ENCODE peak calls at places on chromosomes 11 and 22, in eight cellular contexts. J is H54, A is IMR-90, G is uterus, B is lower leg skin, P is heart left ventricle, E is breast epithelium, R is H1. W is an unnamed sample.

GRCh38 chr11:110432713-110433392 is 3.1 kb downstream of the FDX1 start:
- DNase-seq in J (no peak), A (peak), G (no peak), B (no peak), P (no peak), E (no peak), R (no peak), W (no peak)

GRCh38 chr11:27700351-27701261 is at the start of gene BDNF:
- DNase-seq in J (peak), A (peak), G (no peak), B (no peak), P (no peak), E (no peak), R (no peak), W (no peak)

GRCh38 chr11:57529012-57529411 is 1.5 kb downstream of the TIMM10 start:
- DNase-seq in J (no peak), A (no peak), G (no peak), B (no peak), P (no peak), E (no peak), R (no peak), W (no peak)

GRCh38 chr11:121237686-121238658 is 54.6 kb upstream of the SC5D start:
- DNase-seq in J (no peak), A (peak), G (peak), B (no peak), P (no peak), E (no peak), R (no peak), W (no peak)

GRCh38 chr22:42934338-42934737 is 77.3 kb upstream of the ARFGAP3 start:
- DNase-seq in J (no peak), A (no peak), G (no peak), B (no peak), P (no peak), E (no peak), R (no peak), W (no peak)

GRCh38 chr11:34416088-34416487 is 22.6 kb upstream of the CAT start:
- DNase-seq in J (no peak), A (no peak), G (no peak), B (no peak), P (no peak), E (no peak), R (no peak), W (no peak)

GRCh38 chr11:80899381-80899780 is 1458.6 kb upstream of the TENM4 start:
- DNase-seq in J (no peak), A (no peak), G (no peak), B (no peak), P (no peak), E (no peak), R (no peak), W (peak)

GRCh38 chr11:63985812-63986155 is 454 bp upstream of the OTUB1 start:
- DNase-seq in J (no peak), A (no peak), G (no peak), B (no peak), P (no peak), E (no peak), R (no peak), W (peak)

GRCh38 chr11:15157181-15157580 is 42.5 kb downstream of the INSC start:
- DNase-seq in J (no peak), A (peak), G (no peak), B (no peak), P (no peak), E (no peak), R (no peak), W (no peak)

GRCh38 chr22:37175414-37176144 is 12.5 kb downstream of the C1QTNF6 start:
- DNase-seq in J (no peak), A (no peak), G (peak), B (no peak), P (peak), E (no peak), R (no peak), W (no peak)

GRCh38 chr11:60170566-60170965 is 12.3 kb downstream of the MS4A6A start:
- DNase-seq in J (no peak), A (no peak), G (no peak), B (no peak), P (no peak), E (no peak), R (no peak), W (no peak)

GRCh38 chr11:47508595-47509555 is 44.1 kb downstream of the CELF1 start:
- DNase-seq in J (no peak), A (no peak), G (no peak), B (no peak), P (no peak), E (no peak), R (no peak), W (no peak)

GRCh38 chr22:20150381-20151275 is at the start of gene CCDC188:
- DNase-seq in J (no peak), A (no peak), G (no peak), B (no peak), P (no peak), E (no peak), R (no peak), W (no peak)

GRCh38 chr11:68043349-68044144 is 4.7 kb downstream of the TCIRG1 start:
- DNase-seq in J (peak), A (peak), G (peak), B (no peak), P (peak), E (no peak), R (no peak), W (peak)

GRCh38 chr11:125404811-125405481 is 91.1 kb downstream of the FEZ1 start:
- DNase-seq in J (peak), A (peak), G (peak), B (peak), P (peak), E (peak), R (no peak), W (peak)

GRCh38 chr22:43293661-43294392 is 49.3 kb downstream of the SCUBE1 start:
- DNase-seq in J (peak), A (peak), G (peak), B (peak), P (no peak), E (peak), R (no peak), W (peak)

GRCh38 chr11:9092846-9093778 is 1.7 kb upstream of the SCUBE2 start:
- DNase-seq in J (no peak), A (no peak), G (no peak), B (no peak), P (no peak), E (no peak), R (no peak), W (peak)

GRCh38 chr11:75100314-75100713 is 3.6 kb upstream of the OR2AT4 start:
- DNase-seq in J (peak), A (peak), G (no peak), B (no peak), P (no peak), E (no peak), R (no peak), W (peak)

GRCh38 chr11:26201411-26201810 is 130.5 kb upstream of the ANO3 start:
- DNase-seq in J (no peak), A (peak), G (no peak), B (no peak), P (no peak), E (no peak), R (no peak), W (no peak)

GRCh38 chr11:8930456-8931175 is 2.1 kb downstream of the C11orf16 start:
- DNase-seq in J (no peak), A (no peak), G (no peak), B (no peak), P (no peak), E (no peak), R (no peak), W (no peak)

GRCh38 chr22:21624120-21624879 is 5.5 kb downstream of the YDJC start:
- DNase-seq in J (no peak), A (peak), G (no peak), B (no peak), P (no peak), E (no peak), R (no peak), W (peak)
- TF ChIP-seq POLR2A in J (no peak), A (no peak), G (no peak), B (no peak), P (no peak), E (no peak), R (no peak), W (no peak)

DNA sequence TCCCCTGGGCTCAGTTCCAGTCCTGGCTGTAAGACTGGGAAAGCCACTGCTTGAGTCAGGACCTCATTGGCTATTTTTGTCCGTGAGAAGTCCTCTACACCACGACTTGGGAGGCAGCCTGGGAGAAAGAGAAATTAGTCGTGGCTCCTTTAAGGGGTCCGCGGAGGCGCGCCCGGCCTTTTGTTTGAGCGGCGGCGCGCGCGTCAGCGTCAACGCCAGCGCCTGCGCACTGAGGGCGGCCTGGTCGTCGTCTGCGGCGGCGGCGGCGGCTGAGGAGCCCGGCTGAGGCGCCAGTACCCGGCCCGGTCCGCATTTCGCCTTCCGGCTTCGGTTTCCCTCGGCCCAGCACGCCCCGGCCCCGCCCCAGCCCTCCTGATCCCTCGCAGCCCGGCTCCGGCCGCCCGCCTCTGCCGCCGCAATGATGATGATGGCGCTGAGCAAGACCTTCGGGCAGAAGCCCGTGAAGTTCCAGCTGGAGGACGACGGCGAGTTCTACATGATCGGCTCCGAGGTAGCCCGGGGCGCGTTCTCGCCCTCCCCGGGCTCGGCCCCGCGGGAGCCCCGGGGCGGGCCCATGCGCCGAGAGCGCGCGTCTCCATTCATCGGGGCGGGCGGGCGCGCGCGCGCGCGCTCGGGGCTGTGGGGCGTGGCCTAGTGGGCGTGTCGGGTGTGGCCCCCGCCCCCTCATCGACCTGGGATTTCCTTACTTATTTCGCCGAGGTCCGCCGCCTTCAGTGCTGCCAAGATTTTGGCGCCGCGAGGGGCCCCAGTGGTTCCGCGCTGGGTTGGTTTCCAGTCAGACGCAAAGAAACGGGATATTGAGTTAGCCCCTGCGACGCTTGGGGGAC is at the start of gene SMARCB1:
- DNase-seq in J (peak), A (peak), G (peak), B (peak), P (peak), E (peak), R (no peak), W (peak)
- TF ChIP-seq POLR2A in J (peak), A (peak), G (peak), B (no peak), P (peak), E (peak), R (no peak), W (peak)

GRCh38 chr11:66050581-66051231 is 1.5 kb upstream of the SF3B2 start:
- DNase-seq in J (no peak), A (no peak), G (no peak), B (no peak), P (no peak), E (no peak), R (no peak), W (no peak)

GRCh38 chr11:66052664-66052982 is 459 bp downstream of the SF3B2 start:
- DNase-seq in J (no peak), A (no peak), G (no peak), B (no peak), P (no peak), E (no peak), R (no peak), W (no peak)

GRCh38 chr11:66051371-66051765 is 796 bp upstream of the SF3B2 start:
- DNase-seq in J (no peak), A (no peak), G (no peak), B (no peak), P (no peak), E (no peak), R (no peak), W (no peak)

GRCh38 chr11:66055021-66055420 is 2.9 kb downstream of the SF3B2 start:
- DNase-seq in J (no peak), A (no peak), G (no peak), B (no peak), P (no peak), E (no peak), R (no peak), W (no peak)

DNA sequence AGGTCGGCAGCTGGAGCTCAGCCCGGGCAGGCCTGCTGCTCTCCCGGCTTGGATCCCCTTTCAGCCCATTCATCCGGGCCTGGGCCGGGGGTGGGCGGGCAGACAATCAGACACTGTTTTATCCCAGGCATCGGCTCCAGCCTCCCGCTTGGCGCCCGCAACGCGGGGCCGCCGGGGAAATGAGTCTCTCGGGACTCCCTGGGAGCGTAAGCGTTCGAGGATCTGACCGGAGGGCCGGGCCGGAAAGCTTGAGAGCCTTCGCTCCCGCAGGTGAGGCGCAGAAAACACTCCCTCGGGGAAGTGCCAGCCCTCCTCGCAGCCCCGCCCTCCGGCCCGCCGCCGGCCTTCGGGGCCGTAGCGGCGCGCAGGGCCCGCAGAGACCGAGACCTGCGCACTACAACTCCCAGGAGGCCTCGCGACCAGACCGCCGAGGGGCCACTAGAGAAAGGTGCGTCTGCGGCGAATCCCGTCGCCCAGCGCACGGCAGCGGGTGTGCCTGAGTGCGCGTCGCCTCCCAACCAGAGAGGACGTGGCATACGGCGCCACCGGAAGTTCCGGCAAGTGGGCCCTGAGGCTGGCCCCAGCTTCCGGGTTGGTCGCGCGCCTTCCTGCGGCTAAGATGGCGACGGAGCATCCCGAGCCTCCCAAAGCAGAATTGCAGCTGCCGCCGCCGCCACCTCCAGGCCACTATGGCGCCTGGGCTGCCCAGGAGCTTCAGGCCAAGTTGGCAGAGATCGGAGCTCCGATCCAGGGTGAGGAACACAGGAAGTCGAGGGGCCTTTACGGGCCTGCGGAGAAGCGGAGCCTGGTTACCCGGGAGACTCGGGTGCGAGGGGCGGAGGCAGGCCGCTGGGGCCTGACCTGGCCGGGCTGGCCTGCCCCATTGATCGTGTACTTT is at the start of gene SF3B2:
- DNase-seq in J (peak), A (peak), G (peak), B (peak), P (peak), E (peak), R (peak), W (peak)
- TF ChIP-seq POLR2A in J (peak), A (peak), G (peak), B (no peak), P (peak), E (peak), R (peak), W (peak)

DNA sequence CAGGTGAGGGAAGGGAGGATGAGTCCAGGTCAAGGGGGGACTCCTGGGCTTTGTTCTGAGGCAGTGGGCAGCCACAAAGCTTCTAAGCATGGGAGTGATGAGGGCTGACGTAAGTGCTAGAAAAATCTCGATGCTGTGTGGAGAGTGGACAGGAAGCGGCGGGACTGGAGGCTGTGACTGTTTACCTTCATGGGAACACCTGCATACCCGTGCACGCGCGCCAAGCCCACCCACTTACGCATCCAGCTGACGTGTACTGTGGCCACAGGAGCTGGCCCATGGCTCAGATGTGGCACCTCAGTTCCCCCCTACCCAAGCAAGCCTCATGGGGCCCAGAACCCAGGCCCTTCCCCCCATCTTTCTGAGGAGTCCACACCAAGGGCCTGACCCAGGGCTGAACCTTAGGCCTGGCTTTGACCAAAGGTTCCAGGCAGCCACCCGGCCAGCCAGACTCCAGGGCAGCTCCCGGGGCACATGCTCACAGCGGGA is 14.0 kb downstream of the MYRF start:
- DNase-seq in J (no peak), A (peak), G (peak), B (no peak), P (no peak), E (no peak), R (no peak), W (no peak)
- TF ChIP-seq POLR2A in J (no peak), A (no peak), G (peak), B (no peak), P (no peak), E (no peak), R (no peak), W (no peak)

DNA sequence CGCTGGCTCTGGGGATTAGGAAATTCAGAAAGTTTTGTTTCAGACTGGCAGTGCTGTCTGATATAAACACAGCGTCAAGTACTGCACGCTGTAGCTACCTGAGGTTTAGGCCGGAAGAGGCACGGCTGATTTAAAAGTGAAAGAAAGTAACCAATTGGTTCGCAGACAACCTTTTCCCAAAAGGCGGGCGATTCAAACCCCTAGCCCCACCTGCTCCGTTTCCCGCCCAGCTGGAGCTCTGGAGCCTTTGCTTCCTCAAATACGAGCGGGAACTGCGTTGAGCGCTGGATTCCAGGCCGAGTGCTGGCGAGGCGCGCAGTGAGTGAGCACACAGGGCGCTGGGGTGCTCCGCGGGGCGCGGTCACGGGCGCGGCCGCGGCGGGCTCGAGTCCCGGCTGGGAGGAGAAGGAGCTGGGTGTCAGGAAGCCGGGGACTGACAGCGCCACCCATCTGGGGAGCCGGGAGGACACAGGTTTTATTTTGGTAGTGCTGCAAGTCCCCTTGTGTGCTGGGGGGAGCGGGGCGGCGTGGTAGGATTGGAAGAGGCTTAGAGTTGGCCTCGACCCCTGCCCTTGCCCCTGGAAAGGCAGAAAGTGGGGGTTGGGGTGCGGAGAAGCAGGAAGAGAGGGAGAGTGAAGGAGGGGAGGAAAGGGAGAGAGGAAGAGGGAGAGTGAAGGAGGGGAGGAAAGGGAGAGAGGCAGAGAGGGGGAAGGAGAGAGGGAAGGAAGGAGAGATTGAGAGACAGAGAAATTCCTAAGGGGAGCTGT is 2.1 kb downstream of the FAM111A start:
- DNase-seq in J (peak), A (peak), G (peak), B (peak), P (peak), E (peak), R (peak), W (peak)
- TF ChIP-seq POLR2A in J (peak), A (peak), G (peak), B (no peak), P (no peak), E (no peak), R (no peak), W (peak)

DNA sequence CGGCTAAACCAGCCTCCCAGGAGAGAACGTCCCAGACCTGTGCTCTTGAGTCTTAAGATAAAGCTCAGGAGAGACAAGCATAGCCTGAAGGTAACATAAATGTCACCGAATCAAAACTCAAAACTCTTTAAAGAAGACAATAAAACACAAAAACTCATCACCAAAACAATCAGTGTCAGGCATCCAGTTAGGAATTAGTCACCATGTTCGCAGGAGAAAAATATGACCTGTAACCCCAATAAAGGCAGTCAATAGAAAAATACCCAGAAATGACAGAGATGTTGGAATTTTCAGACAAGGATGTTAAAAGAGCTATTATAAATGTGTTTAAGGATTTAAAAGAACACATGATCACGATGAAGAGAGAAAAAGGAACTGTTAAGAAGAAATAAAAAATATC is 352.4 kb downstream of the BRD1 start:
- DNase-seq in J (no peak), A (no peak), G (no peak), B (no peak), P (no peak), E (no peak), R (no peak), W (no peak)
- TF ChIP-seq POLR2A in J (no peak), A (no peak), G (no peak), B (no peak), P (no peak), E (no peak), R (no peak), W (no peak)

GRCh38 chr22:33920927-33921575 is 775 bp upstream of the LARGE1 start:
- DNase-seq in J (peak), A (peak), G (peak), B (peak), P (peak), E (peak), R (peak), W (peak)
- TF ChIP-seq POLR2A in J (peak), A (peak), G (peak), B (no peak), P (peak), E (no peak), R (no peak), W (no peak)

DNA sequence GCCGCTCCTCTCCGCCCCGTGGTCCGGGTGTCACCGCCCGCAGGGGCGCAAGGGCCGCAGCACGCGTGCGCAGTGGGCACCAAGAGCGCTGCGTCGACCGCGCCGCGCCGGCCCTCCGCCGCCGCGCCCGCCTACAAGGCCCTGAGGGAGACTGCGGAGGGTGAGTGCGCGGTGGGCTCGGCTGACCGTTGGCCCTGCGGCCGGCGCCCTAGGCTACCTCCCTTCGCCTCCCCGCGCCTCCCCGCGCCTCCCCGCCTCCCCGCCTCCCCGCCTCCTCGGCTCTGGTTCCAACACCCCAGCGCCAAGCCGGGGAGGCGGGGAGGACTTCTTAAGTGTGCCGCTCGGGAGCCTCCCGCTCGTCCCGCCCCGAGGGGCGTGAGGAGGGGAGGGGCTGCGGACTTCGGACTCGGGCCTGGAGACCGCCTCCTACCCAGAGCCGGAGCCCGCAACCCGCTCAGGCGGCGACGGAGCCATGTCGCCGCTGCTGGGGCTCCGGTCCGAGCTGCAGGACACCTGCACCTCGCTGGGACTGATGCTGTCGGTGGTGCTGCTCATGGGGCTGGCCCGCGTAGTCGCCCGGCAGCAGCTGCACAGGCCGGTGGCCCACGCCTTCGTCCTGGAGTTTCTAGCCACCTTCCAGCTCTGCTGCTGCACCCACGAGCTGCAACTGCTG is at the start of gene AQP11:
- DNase-seq in J (peak), A (peak), G (peak), B (peak), P (peak), E (peak), R (peak), W (peak)
- TF ChIP-seq POLR2A in J (peak), A (no peak), G (peak), B (no peak), P (peak), E (no peak), R (peak), W (no peak)